ENCODE peak calls at places on chromosomes 7 and 10, in six cellular contexts. D is stimulated activated CD4-positive, alpha-beta T cell treated with anti-CD3 and anti-CD28 coated beads, Interleukin-4, amount 100 ng/mL, for 1 hour; H is activated T-helper 1 cell treated with Interleukin-2 at 50 U/mL for 16 hours; F is activated CD8-positive, alpha-beta memory T cell treated with anti-CD3 and anti-CD28 coated beads for 48 hours; X is hypothalamus; G is fibroblast of lung. J is an unnamed sample.

GRCh38 chr7:30974605-30975256 is 11.0 kb downstream of the GHRHR start:
- DNase-seq in D (peak), H (no peak), F (peak), X (no peak), G (peak), J (no peak)

GRCh38 chr7:143229054-143229790 is 7.4 kb downstream of the TAS2R40 start:
- DNase-seq in D (no peak), H (no peak), F (no peak), X (no peak), G (no peak), J (no peak)

GRCh38 chr10:124494050-124494807 is 32.6 kb downstream of the LHPP start:
- DNase-seq in D (no peak), H (no peak), F (no peak), X (no peak), G (no peak), J (peak)

GRCh38 chr10:81814842-81815241 is 60.2 kb upstream of the NRG3 start:
- DNase-seq in D (no peak), H (no peak), F (no peak), X (no peak), G (no peak), J (no peak)

GRCh38 chr10:119575998-119576397 is 20.8 kb downstream of the TIAL1 start:
- DNase-seq in D (no peak), H (no peak), F (no peak), X (no peak), G (no peak), J (no peak)

GRCh38 chr10:118980135-118980865 is 49.2 kb upstream of the NANOS1 start:
- DNase-seq in D (no peak), H (no peak), F (no peak), X (no peak), G (no peak), J (no peak)

GRCh38 chr10:62587011-62587410 is 212.8 kb downstream of the ZNF365 start:
- DNase-seq in D (no peak), H (no peak), F (no peak), X (no peak), G (peak), J (no peak)

GRCh38 chr10:131845505-131846223 is 55.1 kb upstream of the PPP2R2D start:
- DNase-seq in D (no peak), H (no peak), F (no peak), X (no peak), G (no peak), J (peak)

GRCh38 chr7:32379486-32380115 is 110.6 kb downstream of the LSM5 start:
- DNase-seq in D (no peak), H (no peak), F (no peak), X (no peak), G (no peak), J (no peak)

GRCh38 chr10:30763933-30764332 is 134.4 kb upstream of the LYZL2 start:
- DNase-seq in D (no peak), H (no peak), F (no peak), X (no peak), G (no peak), J (no peak)

GRCh38 chr7:151829707-151830106 is 47.2 kb downstream of the PRKAG2 start:
- DNase-seq in D (no peak), H (no peak), F (no peak), X (no peak), G (no peak), J (no peak)

GRCh38 chr10:3500408-3500856 is 284.6 kb downstream of the KLF6 start:
- DNase-seq in D (no peak), H (no peak), F (no peak), X (peak), G (peak), J (no peak)

GRCh38 chr10:73886085-73886529 is 11.8 kb upstream of the CAMK2G start:
- DNase-seq in D (peak), H (peak), F (peak), X (peak), G (peak), J (peak)

GRCh38 chr7:103714377-103714927 is 268.4 kb upstream of the SLC26A5 start:
- DNase-seq in D (no peak), H (no peak), F (no peak), X (no peak), G (peak), J (no peak)

GRCh38 chr10:92110039-92110794 is 180.7 kb downstream of the CPEB3 start:
- DNase-seq in D (no peak), H (no peak), F (no peak), X (no peak), G (peak), J (no peak)

GRCh38 chr10:61319550-61320256 is 133.5 kb downstream of the TMEM26 start:
- DNase-seq in D (no peak), H (no peak), F (no peak), X (no peak), G (peak), J (no peak)

GRCh38 chr10:19411119-19411518 is 362.5 kb downstream of the MALRD1 start:
- DNase-seq in D (no peak), H (no peak), F (no peak), X (no peak), G (no peak), J (no peak)

GRCh38 chr10:64394744-64395143 is 873.5 kb downstream of the REEP3 start:
- DNase-seq in D (no peak), H (no peak), F (no peak), X (no peak), G (peak), J (no peak)

GRCh38 chr10:88008866-88009470 is 145.5 kb downstream of the PTEN start:
- DNase-seq in D (no peak), H (no peak), F (no peak), X (no peak), G (peak), J (no peak)

GRCh38 chr10:2948127-2948854 is 119.1 kb upstream of the PFKP start:
- DNase-seq in D (no peak), H (no peak), F (no peak), X (no peak), G (no peak), J (no peak)

GRCh38 chr10:125087897-125088215 is 72.5 kb downstream of the CTBP2 start:
- DNase-seq in D (no peak), H (no peak), F (no peak), X (no peak), G (no peak), J (no peak)

GRCh38 chr7:35261476-35262285 is 7.8 kb upstream of the TBX20 start:
- DNase-seq in D (no peak), H (no peak), F (no peak), X (no peak), G (no peak), J (no peak)

GRCh38 chr7:23544913-23545354 is 13.2 kb upstream of the TRA2A start:
- DNase-seq in D (no peak), H (no peak), F (no peak), X (no peak), G (peak), J (no peak)

GRCh38 chr10:7411671-7412481 is 1.0 kb upstream of the SFMBT2 start:
- DNase-seq in D (peak), H (peak), F (no peak), X (no peak), G (no peak), J (peak)

GRCh38 chr10:110007701-110008517 is at the start of gene ADD3:
- DNase-seq in D (peak), H (peak), F (peak), X (peak), G (peak), J (peak)

GRCh38 chr7:74138945-74139843 is 35.0 kb upstream of the EIF4H start:
- DNase-seq in D (no peak), H (no peak), F (no peak), X (no peak), G (no peak), J (no peak)

GRCh38 chr7:23431596-23432284 is 38.6 kb downstream of the IGF2BP3 start:
- DNase-seq in D (no peak), H (no peak), F (no peak), X (no peak), G (peak), J (no peak)

GRCh38 chr10:131442271-131442670 is 130.8 kb upstream of the TCERG1L start:
- DNase-seq in D (no peak), H (no peak), F (no peak), X (no peak), G (no peak), J (no peak)

GRCh38 chr7:100353685-100354330 is 4.1 kb upstream of the PILRB start:
- DNase-seq in D (peak), H (no peak), F (no peak), X (no peak), G (no peak), J (no peak)

GRCh38 chr7:128381161-128381821 is 19.8 kb upstream of the PRRT4 start:
- DNase-seq in D (peak), H (no peak), F (no peak), X (no peak), G (no peak), J (no peak)

GRCh38 chr7:149690688-149691446 is 82.5 kb downstream of the ZNF467 start:
- DNase-seq in D (no peak), H (no peak), F (no peak), X (no peak), G (peak), J (no peak)

GRCh38 chr10:117226813-117227451 is 14.0 kb upstream of the SLC18A2 start:
- DNase-seq in D (no peak), H (no peak), F (no peak), X (no peak), G (no peak), J (peak)

GRCh38 chr7:15648461-15648961 is 38.0 kb downstream of the MEOX2 start:
- DNase-seq in D (no peak), H (no peak), F (no peak), X (no peak), G (peak), J (no peak)

J was measured in spleen.